ENCODE peak calls at places on chromosomes 5 and 9, in nine cellular contexts. Y is T-helper 9 cell, W is iPS-NIHi11, O is activated gamma-delta T cell treated with Interleukin-2 at 50 U/mL for 16 hours, V is mucosa of gallbladder, B is NAMALWA, C is WTC11, A is H54, N is H9. Q is an unnamed sample.

GRCh38 chr9:96567203-96567700 is 52.4 kb downstream of the CDC14B start:
- DNase-seq in Y (no peak), W (peak), O (peak), V (no peak), B (no peak), C (no peak), A (peak), N (peak), Q (no peak)

GRCh38 chr5:159504857-159505304 is 174.6 kb upstream of the IL12B start:
- DNase-seq in Y (no peak), W (no peak), O (no peak), V (no peak), B (no peak), C (no peak), A (peak), N (no peak), Q (no peak)

GRCh38 chr5:108061941-108062340 is 320.0 kb downstream of the FBXL17 start:
- DNase-seq in Y (no peak), W (no peak), O (no peak), V (no peak), B (no peak), C (no peak), A (no peak), N (no peak), Q (no peak)

GRCh38 chr5:80781356-80781755 is 126.6 kb upstream of the DHFR start:
- DNase-seq in Y (no peak), W (no peak), O (no peak), V (no peak), B (no peak), C (no peak), A (no peak), N (no peak), Q (no peak)

GRCh38 chr9:72399391-72399790 is 34.4 kb upstream of the ZFAND5 start:
- DNase-seq in Y (no peak), W (no peak), O (no peak), V (no peak), B (no peak), C (no peak), A (no peak), N (no peak), Q (no peak)

GRCh38 chr9:16115994-16116393 is 563.2 kb downstream of the CCDC171 start:
- DNase-seq in Y (no peak), W (no peak), O (no peak), V (no peak), B (no peak), C (no peak), A (no peak), N (no peak), Q (no peak)

GRCh38 chr5:181039471-181039870 is 595 bp upstream of the BTNL9 start:
- DNase-seq in Y (no peak), W (no peak), O (no peak), V (no peak), B (no peak), C (no peak), A (no peak), N (no peak), Q (no peak)

GRCh38 chr9:134895849-134896833 is 15.5 kb downstream of the FCN2 start:
- DNase-seq in Y (no peak), W (no peak), O (no peak), V (peak), B (no peak), C (no peak), A (peak), N (no peak), Q (peak)

GRCh38 chr5:113278976-113279375 is 155.8 kb downstream of the TSSK1B start:
- DNase-seq in Y (no peak), W (no peak), O (no peak), V (no peak), B (no peak), C (no peak), A (peak), N (no peak), Q (no peak)

GRCh38 chr9:36862206-36863145 is 171.6 kb downstream of the PAX5 start:
- DNase-seq in Y (no peak), W (peak), O (no peak), V (peak), B (no peak), C (peak), A (peak), N (peak), Q (no peak)

GRCh38 chr9:131407717-131408195 is 13.9 kb downstream of the PRRC2B start:
- DNase-seq in Y (peak), W (peak), O (peak), V (no peak), B (no peak), C (peak), A (no peak), N (peak), Q (no peak)

GRCh38 chr9:122657527-122657926 is at the start of gene OR1B1:
- DNase-seq in Y (no peak), W (no peak), O (no peak), V (no peak), B (no peak), C (no peak), A (no peak), N (no peak), Q (no peak)

GRCh38 chr9:90502134-90502533 is 140.5 kb downstream of the DIRAS2 start:
- DNase-seq in Y (no peak), W (peak), O (no peak), V (no peak), B (no peak), C (no peak), A (no peak), N (no peak), Q (no peak)

GRCh38 chr9:77901771-77902170 is 129.8 kb downstream of the GNAQ start:
- DNase-seq in Y (no peak), W (no peak), O (no peak), V (no peak), B (no peak), C (no peak), A (no peak), N (no peak), Q (no peak)

GRCh38 chr5:89228355-89228754 is 345.4 kb upstream of the MEF2C start:
- DNase-seq in Y (no peak), W (no peak), O (no peak), V (no peak), B (no peak), C (no peak), A (no peak), N (no peak), Q (no peak)

GRCh38 chr5:143594913-143595818 is 191.7 kb upstream of the NR3C1 start:
- DNase-seq in Y (no peak), W (no peak), O (no peak), V (no peak), B (no peak), C (no peak), A (no peak), N (no peak), Q (no peak)

GRCh38 chr5:161687316-161687715 is 1.8 kb downstream of the GABRA6 start:
- DNase-seq in Y (no peak), W (no peak), O (no peak), V (no peak), B (no peak), C (no peak), A (no peak), N (no peak), Q (no peak)

GRCh38 chr9:100222674-100223073 is 123.6 kb downstream of the INVS start:
- DNase-seq in Y (no peak), W (no peak), O (no peak), V (no peak), B (peak), C (no peak), A (no peak), N (no peak), Q (no peak)

GRCh38 chr5:133715622-133716021 is 103.3 kb upstream of the FSTL4 start:
- DNase-seq in Y (no peak), W (no peak), O (no peak), V (no peak), B (no peak), C (no peak), A (no peak), N (peak), Q (no peak)

GRCh38 chr9:96484521-96484931 is 34.6 kb downstream of the HABP4 start:
- DNase-seq in Y (no peak), W (no peak), O (no peak), V (no peak), B (peak), C (no peak), A (no peak), N (no peak), Q (no peak)

GRCh38 chr5:107431998-107432397 is 238.7 kb downstream of the EFNA5 start:
- DNase-seq in Y (no peak), W (no peak), O (no peak), V (no peak), B (no peak), C (no peak), A (peak), N (no peak), Q (no peak)

GRCh38 chr5:174734571-174735497 is 10.5 kb downstream of the MSX2 start:
- DNase-seq in Y (no peak), W (no peak), O (no peak), V (no peak), B (no peak), C (no peak), A (no peak), N (no peak), Q (no peak)

GRCh38 chr9:27675354-27675753 is 102.1 kb upstream of the C9orf72 start:
- DNase-seq in Y (no peak), W (no peak), O (no peak), V (no peak), B (no peak), C (peak), A (no peak), N (peak), Q (no peak)

GRCh38 chr5:179895861-179896260 is 11.8 kb downstream of the TBC1D9B start:
- DNase-seq in Y (no peak), W (no peak), O (no peak), V (no peak), B (no peak), C (no peak), A (no peak), N (no peak), Q (no peak)

GRCh38 chr5:151186538-151186937 is 29.0 kb upstream of the ANXA6 start:
- DNase-seq in Y (no peak), W (no peak), O (no peak), V (no peak), B (no peak), C (no peak), A (no peak), N (no peak), Q (no peak)

Q was measured in HFF-Myc.